ENCODE peak calls at places on chromosomes 13 and 19, in ten cellular contexts. A is CD4-positive, CD25-positive, alpha-beta regulatory T cell; H is heart right ventricle; T is IMR-90; P is CD4-positive, alpha-beta T cell; U is CD8-positive, alpha-beta memory T cell; C is left ventricle myocardium inferior; N is ovary; V is effector memory CD4-positive, alpha-beta T cell; Q is psoas muscle. K is an unnamed sample.

GRCh38 chr19:40136818-40137217 is 46.1 kb upstream of the ZNF780A start:
- DNase-seq in U (no peak), N (no peak), V (no peak), P (no peak), A (no peak), Q (no peak), H (no peak), C (no peak), T (no peak), K (no peak)

GRCh38 chr19:7632340-7633203 is 947 bp downstream of the PCP2 start:
- DNase-seq in N (no peak), H (no peak), U (no peak), A (no peak), V (no peak), P (no peak), Q (no peak), C (no peak), T (no peak), K (no peak)

GRCh38 chr19:38534574-38534973 is 83.2 kb downstream of the MAP4K1 start:
- DNase-seq in N (no peak), U (no peak), T (no peak), P (no peak), C (no peak), Q (no peak), H (no peak), V (no peak), A (no peak), K (no peak)

GRCh38 chr19:54506079-54506478 is 3.4 kb downstream of the LAIR2 start:
- DNase-seq in H (no peak), N (no peak), C (no peak), U (no peak), V (no peak), Q (no peak), A (no peak), P (no peak), T (no peak), K (no peak)

GRCh38 chr13:33164331-33164730 is 121.2 kb downstream of the STARD13 start:
- DNase-seq in A (no peak), V (no peak), C (no peak), N (no peak), Q (no peak), U (no peak), H (no peak), P (no peak), T (no peak), K (no peak)

GRCh38 chr13:97235549-97236206 is 13.5 kb downstream of the MBNL2 start:
- DNase-seq in T (no peak), C (no peak), H (peak; percentile 33), P (no peak), A (no peak), U (no peak), Q (no peak), V (no peak), N (no peak), K (no peak)

GRCh38 chr19:41951686-41952172 is 7.4 kb downstream of the RABAC1 start:
- DNase-seq in N (peak; percentile 78), Q (peak; percentile 76), H (peak; percentile 82), U (peak; percentile 84), C (peak; percentile 73), T (peak; percentile 65), A (peak; percentile 78), P (peak; percentile 89), V (peak; percentile 78), K (peak; percentile 63)

GRCh38 chr13:75530536-75530935 is 7.1 kb downstream of the COMMD6 start:
- DNase-seq in A (no peak), U (no peak), V (no peak), C (no peak), Q (no peak), H (no peak), N (no peak), T (no peak), P (no peak), K (no peak)

GRCh38 chr19:12485571-12485970 is 955 bp upstream of the ZNF709 start:
- DNase-seq in U (no peak), V (no peak), P (no peak), C (no peak), N (no peak), A (no peak), H (no peak), T (no peak), Q (no peak), K (no peak)

GRCh38 chr19:12481781-12482504 is 2.7 kb downstream of the ZNF709 start:
- DNase-seq in N (no peak), P (no peak), V (no peak), C (no peak), H (no peak), T (no peak), U (no peak), Q (no peak), A (no peak), K (no peak)

GRCh38 chr19:12484371-12485322 is at the start of gene ZNF709:
- DNase-seq in Q (peak; percentile 87), V (peak; percentile 69), P (peak; percentile 79), C (peak; percentile 91), N (peak; percentile 94), A (peak; percentile 78), H (peak; percentile 92), T (peak; percentile 77), U (peak; percentile 84), K (peak; percentile 71)

GRCh38 chr19:12482505-12482886 is 2.1 kb downstream of the ZNF709 start:
- DNase-seq in H (no peak), T (no peak), C (no peak), A (no peak), N (no peak), P (no peak), Q (no peak), U (no peak), V (no peak), K (no peak)

DNA sequence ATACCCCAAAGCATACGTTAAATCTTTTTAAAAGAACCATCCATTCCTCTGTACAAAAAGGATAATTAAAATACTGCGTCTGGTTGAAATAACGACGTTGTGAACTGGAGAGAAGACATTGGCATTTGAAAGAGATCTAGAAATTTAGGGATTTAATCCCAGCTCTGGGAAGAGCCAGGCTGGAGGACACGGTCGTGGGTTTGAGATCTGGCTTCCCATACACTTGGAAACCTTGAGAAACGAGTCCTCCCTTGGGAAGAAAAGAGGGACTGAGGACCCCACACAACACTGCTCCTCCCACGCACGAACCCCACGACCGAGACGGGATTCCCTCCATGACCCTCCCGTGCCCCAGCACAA is 625 bp downstream of the ZNF709 start:
- DNase-seq in V (no peak), Q (no peak), P (no peak), H (no peak), A (no peak), U (no peak), N (no peak), T (peak; percentile 6), C (no peak), K (no peak)
- H3K27ac ChIP-seq in V (peak overlapping the region; percentile 72), Q (no peak overlapping the region), P (peak overlapping the region; percentile 52), H (peak overlapping the region; percentile 85), A (peak overlapping the region; percentile 60), U (peak overlapping the region; percentile 66), N (peak overlapping the region; percentile 57), T (peak overlapping the region; percentile 83), C (peak overlapping the region; percentile 78), K (no peak overlapping the region)

GRCh38 chr19:57664269-57665127 is 4.2 kb upstream of the ZSCAN4 start:
- DNase-seq in N (peak; percentile 64), V (no peak), C (peak; percentile 66), A (no peak), P (no peak), T (peak; percentile 31), U (no peak), H (peak; percentile 68), Q (peak; percentile 59), K (peak; percentile 45)
- H3K27me3 ChIP-seq in N (no peaks in the 10 kb centered on the region), V (peaks cover 16% of the 10 kb centered on the region), C (no peaks in the 10 kb centered on the region), A (peaks cover 5% of the 10 kb centered on the region), P (peaks cover 55% of the 10 kb centered on the region), T (peaks cover 3% of the 10 kb centered on the region), U (peaks cover 8% of the 10 kb centered on the region), H (no peaks in the 10 kb centered on the region), Q (no peaks in the 10 kb centered on the region), K (no peaks in the 10 kb centered on the region)

DNA sequence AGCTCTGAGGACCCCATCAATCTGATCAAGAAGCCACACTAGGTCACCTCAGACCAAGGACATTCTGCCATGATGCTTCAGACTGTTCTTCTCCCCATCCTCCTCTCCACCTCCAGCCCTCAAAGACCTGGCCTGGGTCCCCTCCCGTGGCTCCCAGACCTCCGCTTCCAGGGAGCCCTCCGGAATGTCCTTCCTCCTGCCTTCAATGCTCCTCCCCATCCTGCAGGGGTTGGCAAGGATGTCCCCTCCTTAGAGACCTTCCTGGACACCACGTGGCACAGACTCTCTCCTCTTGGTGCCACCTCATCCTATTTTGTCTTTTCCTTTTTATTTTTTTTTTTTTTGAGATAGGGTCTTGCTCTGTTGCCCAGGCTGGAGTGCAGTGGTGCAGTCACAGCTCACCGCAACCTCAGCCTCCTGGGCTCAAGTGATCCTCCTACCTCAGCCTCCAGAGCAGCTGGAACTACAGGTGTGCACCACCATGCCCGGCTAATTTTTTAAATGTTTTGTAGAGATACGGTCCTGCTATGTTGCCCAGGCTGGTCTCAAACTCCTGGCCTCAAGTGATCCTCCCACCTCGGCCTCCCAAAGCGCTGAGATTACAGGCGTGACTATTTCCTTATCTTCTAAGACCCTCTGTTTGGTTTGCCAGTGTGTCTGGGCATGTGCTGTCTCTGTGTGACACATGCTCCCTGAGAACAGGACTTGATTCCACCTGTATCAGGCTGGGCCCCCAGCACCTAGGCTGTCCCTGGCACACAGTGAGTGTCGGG is 84.9 kb downstream of the GNG7 start:
- DNase-seq in N (no peak), A (no peak), U (no peak), P (no peak), Q (no peak), C (no peak), T (no peak), H (no peak), V (no peak), K (no peak)
- H3K27ac ChIP-seq in N (no peak overlapping the region), A (peak overlapping the region; percentile 78), U (no peak overlapping the region), P (no peak overlapping the region), Q (no peak overlapping the region), C (no peak overlapping the region), T (no peak overlapping the region), H (peak overlapping the region; percentile 91), V (peak overlapping the region; percentile 72), K (peak overlapping the region; percentile 78)

DNA sequence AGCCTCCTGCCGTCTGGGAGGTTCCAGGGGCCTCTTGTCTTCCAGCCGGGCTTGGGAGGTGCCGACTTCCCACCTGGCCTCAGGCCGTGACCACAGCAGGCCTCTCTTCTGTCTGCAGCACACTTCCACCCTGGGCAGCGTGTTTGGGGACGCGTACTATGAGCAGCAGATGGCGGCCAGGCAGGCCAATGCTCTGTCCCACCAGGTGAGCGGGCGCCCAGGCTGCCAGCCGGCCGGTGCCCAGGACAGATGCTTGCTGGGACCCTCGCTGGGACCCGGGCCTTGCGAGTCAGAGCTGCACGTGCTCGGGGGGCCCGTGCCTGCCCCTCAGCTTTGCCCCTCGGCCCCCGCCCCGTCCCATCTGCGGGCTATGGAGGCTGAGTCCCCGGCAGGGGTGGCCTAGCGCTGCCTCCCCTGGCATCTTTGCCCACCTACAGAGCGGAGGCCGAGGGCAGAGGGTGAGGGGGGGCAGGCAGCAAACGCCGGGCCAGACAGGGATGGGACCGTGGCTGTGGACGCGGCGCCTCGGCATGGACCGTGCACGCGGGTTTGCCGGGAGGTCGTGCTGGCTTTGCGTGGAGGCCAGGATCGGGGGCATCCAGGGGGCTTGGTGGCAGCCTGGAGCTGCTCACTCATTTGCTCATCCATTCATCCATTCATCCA is 16.2 kb downstream of the COMP start:
- DNase-seq in C (no peak), H (no peak), T (no peak), U (no peak), P (no peak), N (no peak), Q (no peak), V (no peak), A (no peak), K (no peak)
- H3K27me3 ChIP-seq in C (peaks cover 6% of the 10 kb centered on the region), H (no peaks in the 10 kb centered on the region), T (no peaks in the 10 kb centered on the region), U (no peaks in the 10 kb centered on the region), P (no peaks in the 10 kb centered on the region), N (no peaks in the 10 kb centered on the region), Q (no peaks in the 10 kb centered on the region), V (no peaks in the 10 kb centered on the region), A (no peaks in the 10 kb centered on the region), K (no peaks in the 10 kb centered on the region)